ENCODE peak calls at places on chromosomes 2 and 18, in seven cellular contexts. F, K, I, R, G, U and Y are unnamed samples.

GRCh38 chr2:12915792-12916191 is 199.1 kb downstream of the TRIB2 start:
- DNase-seq in U (no peak), I (no peak), F (no peak), G (no peak), K (no peak), R (no peak), Y (no peak)

GRCh38 chr2:218826791-218827190 is 4.8 kb downstream of the PRKAG3 start:
- DNase-seq in R (no peak), G (no peak), U (no peak), I (no peak), F (no peak), K (no peak), Y (no peak)

GRCh38 chr2:7992612-7993596 is 689.0 kb upstream of the ID2 start:
- DNase-seq in F (no peak), I (no peak), K (no peak), U (no peak), R (no peak), G (no peak), Y (no peak)

GRCh38 chr18:51647942-51648341 is 450.5 kb upstream of the MEX3C start:
- DNase-seq in G (no peak), I (no peak), F (no peak), R (no peak), U (no peak), K (no peak), Y (no peak)

GRCh38 chr2:9558948-9559381 is 3.3 kb upstream of the ADAM17 start:
- DNase-seq in I (peak; percentile 54), F (peak; percentile 99), K (no peak), R (no peak), G (peak; percentile 47), U (no peak), Y (no peak)

GRCh38 chr2:121019756-121020155 is 265.2 kb downstream of the TFCP2L1 start:
- DNase-seq in K (no peak), I (no peak), F (no peak), G (no peak), U (no peak), R (no peak), Y (no peak)

GRCh38 chr18:44231936-44232335 is 448.8 kb upstream of the SETBP1 start:
- DNase-seq in G (no peak), F (no peak), U (no peak), I (no peak), R (no peak), K (no peak), Y (no peak)

GRCh38 chr2:160209457-160209856 is 9.4 kb upstream of the ITGB6 start:
- DNase-seq in G (no peak), K (no peak), I (no peak), F (peak; percentile 65), R (no peak), U (no peak), Y (no peak)

GRCh38 chr2:67974564-67975430 is 88.0 kb downstream of the C1D start:
- DNase-seq in K (peak; percentile 20), R (peak; percentile 67), I (peak; percentile 47), F (no peak), G (peak; percentile 42), U (peak; percentile 63), Y (peak; percentile 64)

GRCh38 chr2:44169155-44169898 is 652 bp downstream of the PPM1B start:
- DNase-seq in K (peak; percentile 56), F (peak; percentile 59), G (peak; percentile 38), I (no peak), R (peak; percentile 88), U (peak; percentile 42), Y (peak; percentile 41)

GRCh38 chr2:219782999-219783398 is 155.6 kb downstream of the SLC4A3 start:
- DNase-seq in G (no peak), R (no peak), F (no peak), K (no peak), U (no peak), I (no peak), Y (no peak)

GRCh38 chr2:64362562-64363026 is 91.4 kb upstream of the LGALSL start:
- DNase-seq in F (peak; percentile 99), R (no peak), U (no peak), G (no peak), I (no peak), K (no peak), Y (peak; percentile 49)

GRCh38 chr18:23283933-23284430 is 148.7 kb downstream of the CABLES1 start:
- DNase-seq in I (no peak), G (no peak), R (no peak), U (no peak), F (peak; percentile 94), K (no peak), Y (no peak)

DNA sequence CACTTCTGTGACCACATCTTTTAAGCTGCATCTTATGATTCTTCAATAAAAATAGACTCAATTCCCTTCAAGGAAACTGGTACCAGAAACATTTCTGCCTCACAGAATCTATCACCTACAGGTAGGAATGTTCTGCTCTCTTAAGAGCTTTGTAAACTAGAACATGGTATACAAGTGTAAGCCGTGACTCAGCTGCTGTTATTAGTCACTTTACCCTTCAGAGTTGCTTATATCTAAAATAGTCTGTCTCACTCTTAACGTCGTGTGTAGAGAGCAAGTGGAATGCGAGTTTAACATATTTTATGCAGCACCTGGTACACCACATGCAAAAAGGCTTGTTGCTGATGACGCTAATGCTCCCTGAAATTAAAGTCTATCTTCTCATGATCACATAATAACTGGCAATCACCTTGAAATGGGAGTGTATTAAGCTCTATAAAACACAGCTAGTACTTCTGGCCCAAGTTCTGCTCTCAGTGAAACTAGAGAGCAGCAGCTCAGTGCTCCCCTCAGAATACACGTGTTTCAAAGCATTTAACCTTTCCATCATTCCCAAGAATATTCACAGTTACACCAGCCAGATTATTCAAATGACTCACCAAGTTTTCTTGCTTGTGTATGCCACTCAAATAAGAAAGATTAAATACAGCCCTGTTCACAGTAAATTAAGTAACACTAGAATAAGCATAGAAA is 420.0 kb downstream of the ZEB2 start:
- DNase-seq in R (no peak), I (no peak), U (no peak), K (no peak), G (no peak), F (peak; percentile 36), Y (no peak)
- TF ChIP-seq CTCF in R (no peak), I (no peak), U (no peak), K (no peak), G (no peak), F (no peak), Y (no peak)

GRCh38 chr18:3792711-3793110 is 342.7 kb downstream of the TGIF1 start:
- DNase-seq in F (no peak), I (no peak), K (no peak), G (no peak), U (no peak), R (no peak), Y (no peak)

GRCh38 chr18:3793545-3793944 is 343.6 kb downstream of the TGIF1 start:
- DNase-seq in G (no peak), K (no peak), R (no peak), I (no peak), U (no peak), F (no peak), Y (no peak)

GRCh38 chr18:3789525-3789924 is 339.6 kb downstream of the TGIF1 start:
- DNase-seq in K (no peak), I (no peak), G (no peak), U (no peak), R (no peak), F (no peak), Y (no peak)

GRCh38 chr18:3790702-3791101 is 340.7 kb downstream of the TGIF1 start:
- DNase-seq in K (no peak), R (no peak), F (no peak), I (no peak), G (no peak), U (no peak), Y (no peak)

DNA sequence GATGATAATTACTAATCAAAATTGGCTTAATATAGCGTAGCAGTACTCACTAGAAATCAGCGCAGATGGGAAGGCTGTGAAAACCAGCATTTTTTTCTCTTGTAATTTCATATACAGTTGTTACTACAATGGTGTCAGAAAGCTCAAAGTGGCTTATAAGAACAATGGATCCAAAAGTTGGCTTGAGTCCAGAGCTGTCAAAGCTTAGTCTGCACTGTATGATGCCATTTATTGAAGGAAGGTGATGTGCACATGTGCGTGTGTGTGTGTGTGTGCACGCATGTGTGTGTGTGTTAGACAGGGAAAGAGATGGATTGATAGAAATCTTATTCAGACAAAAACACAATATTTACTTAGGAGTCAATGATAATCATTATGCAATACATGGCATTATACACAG is 341.3 kb downstream of the TGIF1 start:
- DNase-seq in R (no peak), F (no peak), I (no peak), G (no peak), U (no peak), K (no peak), Y (no peak)
- H3K27ac ChIP-seq in R (no peak overlapping the region), F (no peak overlapping the region), I (no peak overlapping the region), G (no peak overlapping the region), U (no peak overlapping the region), K (no peak overlapping the region), Y (no peak overlapping the region)

DNA sequence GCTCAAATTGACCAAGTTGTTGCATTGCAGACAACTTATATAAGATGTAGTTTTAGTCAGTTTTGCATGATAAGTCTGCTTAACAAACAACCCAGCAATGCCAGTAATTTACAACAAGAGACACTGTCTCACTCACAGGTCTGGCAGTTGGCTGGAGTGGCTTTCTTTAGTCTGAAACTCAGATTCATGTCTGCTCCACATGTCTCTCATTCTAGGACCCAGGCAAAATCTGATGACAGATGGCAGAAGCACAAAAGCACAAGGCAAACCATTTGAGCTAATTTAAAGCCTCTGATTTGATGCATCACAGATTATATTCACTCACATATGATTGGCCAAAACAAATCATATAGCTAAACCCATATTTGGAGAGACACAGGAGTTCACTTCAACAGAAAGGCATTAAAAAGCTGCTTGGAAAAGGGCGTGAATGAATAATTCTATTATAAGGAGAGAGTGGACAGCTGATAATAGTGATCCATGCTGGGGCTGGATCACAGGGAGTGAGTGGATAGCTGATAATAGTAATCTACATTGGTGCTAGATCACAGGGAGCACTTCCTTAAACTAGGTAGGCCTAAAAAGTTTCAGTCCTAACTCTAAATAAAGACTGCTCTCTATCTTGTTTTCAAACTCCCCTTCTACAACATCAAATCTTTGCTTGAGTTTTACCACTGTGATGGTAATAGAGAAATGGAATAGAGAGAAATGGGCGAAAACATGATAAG is 593.2 kb upstream of the ZNF804A start:
- DNase-seq in U (no peak), G (no peak), R (no peak), K (no peak), F (no peak), I (no peak), Y (no peak)
- TF ChIP-seq CTCF in U (no peak), G (no peak), R (no peak), K (no peak), F (no peak), I (no peak), Y (no peak)

DNA sequence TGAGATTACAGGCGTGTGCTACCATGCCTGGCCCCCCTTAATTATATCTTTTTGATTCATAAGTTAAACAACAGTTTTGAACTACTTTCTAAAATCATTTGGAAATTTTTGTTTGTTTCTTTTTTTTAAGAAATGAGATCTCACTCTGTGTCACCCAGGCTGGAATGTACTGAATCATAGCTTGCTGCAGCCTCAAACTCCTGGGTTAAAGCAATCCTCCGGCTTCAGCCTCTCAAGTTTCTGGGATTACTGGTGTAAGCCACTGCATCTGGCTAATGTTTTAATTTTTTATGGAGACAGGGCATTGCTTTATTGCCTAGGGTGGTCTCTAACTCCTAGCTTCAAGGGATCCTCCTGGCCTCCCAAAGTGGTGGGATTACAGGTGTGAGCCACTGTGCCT is 71.5 kb downstream of the BABAM2 start:
- DNase-seq in U (no peak), R (no peak), G (no peak), I (no peak), F (no peak), K (no peak), Y (no peak)
- H3K27ac ChIP-seq in U (no peak overlapping the region), R (no peak overlapping the region), G (no peak overlapping the region), I (no peak overlapping the region), F (no peak overlapping the region), K (no peak overlapping the region), Y (no peak overlapping the region)

GRCh38 chr2:238528953-238529781 is 102.4 kb downstream of the ASB1 start:
- DNase-seq in U (no peak), R (peak; percentile 29), G (no peak), I (no peak), F (peak; percentile 70), K (no peak), Y (no peak)
- TF ChIP-seq CTCF in U (no peak), R (no peak), G (no peak), I (no peak), F (no peak), K (no peak), Y (no peak)